ENCODE peak calls at places on chromosome 1, in seven cellular contexts. P is naive thymus-derived CD4-positive, alpha-beta T cell; H is pancreas; U is lung; V is CD8-positive, alpha-beta T cell; K is neural progenitor cell; I is mesenchymal stem cell. R is an unnamed sample.

GRCh38 chr1:184836934-184837698 is 82.5 kb upstream of the EDEM3 start:
- DNase-seq in P (no peak), H (no peak), U (no peak), V (no peak), K (no peak), I (no peak), R (no peak)

GRCh38 chr1:246063013-246063616 is 444.0 kb downstream of the SMYD3 start:
- DNase-seq in P (no peak), H (no peak), U (no peak), V (no peak), K (no peak), I (no peak), R (no peak)

GRCh38 chr1:30848130-30848529 is 60.4 kb downstream of the SDC3 start:
- DNase-seq in P (no peak), H (no peak), U (no peak), V (no peak), K (no peak), I (no peak), R (no peak)

GRCh38 chr1:165259706-165260105 is 96.8 kb downstream of the LMX1A start:
- DNase-seq in P (no peak), H (no peak), U (no peak), V (no peak), K (no peak), I (no peak), R (no peak)

GRCh38 chr1:176241385-176242015 is 34.4 kb upstream of the COP1 start:
- DNase-seq in P (no peak), H (no peak), U (no peak), V (no peak), K (no peak), I (peak), R (no peak)

GRCh38 chr1:61983236-61983635 is 211.4 kb upstream of the L1TD1 start:
- DNase-seq in P (no peak), H (no peak), U (no peak), V (no peak), K (no peak), I (no peak), R (no peak)

GRCh38 chr1:50969611-50970507 is at the start of gene CDKN2C:
- DNase-seq in P (peak), H (peak), U (peak), V (peak), K (peak), I (peak), R (peak)

GRCh38 chr1:24206516-24207394 is 19.7 kb upstream of the IFNLR1 start:
- DNase-seq in P (no peak), H (no peak), U (no peak), V (no peak), K (no peak), I (no peak), R (peak)

GRCh38 chr1:182829285-182829932 is 9.7 kb upstream of the DHX9 start:
- DNase-seq in P (no peak), H (no peak), U (no peak), V (no peak), K (no peak), I (no peak), R (no peak)

GRCh38 chr1:91579658-91580228 is 79.1 kb downstream of the CDC7 start:
- DNase-seq in P (no peak), H (no peak), U (no peak), V (no peak), K (no peak), I (peak), R (no peak)

GRCh38 chr1:172638885-172639831 is 19.7 kb upstream of the FASLG start:
- DNase-seq in P (peak), H (no peak), U (no peak), V (peak), K (no peak), I (peak), R (no peak)

GRCh38 chr1:177007437-177008161 is 156.9 kb downstream of the ASTN1 start:
- DNase-seq in P (no peak), H (no peak), U (no peak), V (no peak), K (no peak), I (no peak), R (no peak)

GRCh38 chr1:7650801-7651200 is 120.3 kb upstream of the VAMP3 start:
- DNase-seq in P (no peak), H (no peak), U (peak), V (no peak), K (peak), I (no peak), R (no peak)

GRCh38 chr1:228304766-228305395 is 97.0 kb downstream of the OBSCN start:
- DNase-seq in P (no peak), H (no peak), U (no peak), V (no peak), K (no peak), I (no peak), R (no peak)

GRCh38 chr1:85397490-85398044 is 67.4 kb downstream of the DDAH1 start:
- DNase-seq in P (no peak), H (no peak), U (no peak), V (no peak), K (peak), I (no peak), R (no peak)

GRCh38 chr1:99996951-99997350 is 27.2 kb downstream of the SLC35A3 start:
- DNase-seq in P (no peak), H (no peak), U (no peak), V (no peak), K (no peak), I (no peak), R (no peak)

GRCh38 chr1:17869826-17870225 is 114.7 kb downstream of the ACTL8 start:
- DNase-seq in P (no peak), H (no peak), U (no peak), V (no peak), K (no peak), I (no peak), R (no peak)

GRCh38 chr1:192350351-192350750 is 33.6 kb downstream of the RGS21 start:
- DNase-seq in P (no peak), H (no peak), U (no peak), V (no peak), K (no peak), I (no peak), R (no peak)

GRCh38 chr1:244436336-244437102 is 15.2 kb downstream of the ADSS2 start:
- DNase-seq in P (no peak), H (no peak), U (no peak), V (no peak), K (no peak), I (peak), R (no peak)

GRCh38 chr1:228208831-228209524 is 1.1 kb downstream of the OBSCN start:
- DNase-seq in P (no peak), H (no peak), U (no peak), V (no peak), K (no peak), I (no peak), R (no peak)

GRCh38 chr1:4655674-4656532 is 1.5 kb downstream of the AJAP1 start:
- DNase-seq in P (no peak), H (peak), U (no peak), V (no peak), K (peak), I (no peak), R (peak)

GRCh38 chr1:101112051-101112770 is 86.6 kb upstream of the DPH5 start:
- DNase-seq in P (peak), H (no peak), U (no peak), V (peak), K (peak), I (no peak), R (peak)

GRCh38 chr1:56376188-56376984 is 203.0 kb downstream of the PLPP3 start:
- DNase-seq in P (no peak), H (no peak), U (no peak), V (no peak), K (peak), I (no peak), R (no peak)

GRCh38 chr1:213720032-213720431 is 267.7 kb upstream of the PROX1 start:
- DNase-seq in P (no peak), H (no peak), U (no peak), V (no peak), K (no peak), I (no peak), R (no peak)

GRCh38 chr1:31745071-31745897 is 18.9 kb downstream of the ADGRB2 start:
- DNase-seq in P (no peak), H (peak), U (peak), V (peak), K (peak), I (peak), R (peak)

GRCh38 chr1:22849770-22850169 is 122.9 kb downstream of the LACTBL1 start:
- DNase-seq in P (no peak), H (no peak), U (no peak), V (no peak), K (no peak), I (no peak), R (no peak)

GRCh38 chr1:180854456-180854855 is 58.2 kb upstream of the KIAA1614 start:
- DNase-seq in P (no peak), H (no peak), U (no peak), V (no peak), K (peak), I (no peak), R (no peak)

GRCh38 chr1:31509124-31510072 is 66.9 kb upstream of the TINAGL1 start:
- DNase-seq in P (no peak), H (no peak), U (no peak), V (no peak), K (no peak), I (no peak), R (peak)

GRCh38 chr1:69263982-69264381 is 303.7 kb upstream of the LRRC7 start:
- DNase-seq in P (no peak), H (no peak), U (no peak), V (no peak), K (no peak), I (peak), R (no peak)

GRCh38 chr1:156368889-156369684 is at the start of gene RHBG:
- DNase-seq in P (no peak), H (peak), U (peak), V (no peak), K (peak), I (peak), R (peak)

DNA sequence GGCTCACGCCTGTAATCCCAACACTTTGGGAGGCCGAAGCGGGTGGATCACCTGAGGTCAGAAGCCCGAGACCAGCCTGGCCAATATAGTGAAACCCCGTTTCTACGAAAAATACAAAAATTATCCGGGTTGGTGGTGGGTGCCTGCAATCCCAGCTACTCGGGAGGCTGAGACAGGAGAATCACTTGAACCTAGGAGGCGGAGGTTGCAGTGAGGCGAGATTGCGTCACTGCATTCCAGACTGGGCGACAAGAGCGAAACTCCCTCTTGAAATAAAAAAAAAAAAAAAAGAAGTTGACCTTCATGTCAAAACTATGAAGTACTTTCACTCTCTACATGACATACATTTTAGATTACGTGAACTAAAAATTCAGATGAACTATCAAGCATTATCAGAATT is 153.7 kb downstream of the COL11A1 start:
- DNase-seq in P (no peak), H (no peak), U (no peak), V (no peak), K (no peak), I (no peak), R (no peak)
- H3K27ac ChIP-seq in P (no peak), H (no peak), U (no peak), V (no peak), K (no peak), I (no peak), R (no peak)

GRCh38 chr1:202565890-202566289 is 144.4 kb downstream of the SYT2 start:
- DNase-seq in P (no peak), H (no peak), U (no peak), V (no peak), K (no peak), I (no peak), R (no peak)

GRCh38 chr1:202569393-202570322 is 140.6 kb downstream of the SYT2 start:
- DNase-seq in P (no peak), H (no peak), U (no peak), V (no peak), K (no peak), I (no peak), R (no peak)

GRCh38 chr1:202564958-202565497 is 145.2 kb downstream of the SYT2 start:
- DNase-seq in P (no peak), H (no peak), U (no peak), V (no peak), K (no peak), I (no peak), R (no peak)

GRCh38 chr1:202568466-202569196 is 141.6 kb downstream of the SYT2 start:
- DNase-seq in P (no peak), H (no peak), U (no peak), V (no peak), K (no peak), I (no peak), R (no peak)

GRCh38 chr1:202567747-202568146 is 142.5 kb downstream of the SYT2 start:
- DNase-seq in P (no peak), H (no peak), U (no peak), V (no peak), K (no peak), I (no peak), R (no peak)
- H3K27ac ChIP-seq in P (no peak), H (no peak), U (peak), V (no peak), K (no peak), I (peak), R (no peak)

DNA sequence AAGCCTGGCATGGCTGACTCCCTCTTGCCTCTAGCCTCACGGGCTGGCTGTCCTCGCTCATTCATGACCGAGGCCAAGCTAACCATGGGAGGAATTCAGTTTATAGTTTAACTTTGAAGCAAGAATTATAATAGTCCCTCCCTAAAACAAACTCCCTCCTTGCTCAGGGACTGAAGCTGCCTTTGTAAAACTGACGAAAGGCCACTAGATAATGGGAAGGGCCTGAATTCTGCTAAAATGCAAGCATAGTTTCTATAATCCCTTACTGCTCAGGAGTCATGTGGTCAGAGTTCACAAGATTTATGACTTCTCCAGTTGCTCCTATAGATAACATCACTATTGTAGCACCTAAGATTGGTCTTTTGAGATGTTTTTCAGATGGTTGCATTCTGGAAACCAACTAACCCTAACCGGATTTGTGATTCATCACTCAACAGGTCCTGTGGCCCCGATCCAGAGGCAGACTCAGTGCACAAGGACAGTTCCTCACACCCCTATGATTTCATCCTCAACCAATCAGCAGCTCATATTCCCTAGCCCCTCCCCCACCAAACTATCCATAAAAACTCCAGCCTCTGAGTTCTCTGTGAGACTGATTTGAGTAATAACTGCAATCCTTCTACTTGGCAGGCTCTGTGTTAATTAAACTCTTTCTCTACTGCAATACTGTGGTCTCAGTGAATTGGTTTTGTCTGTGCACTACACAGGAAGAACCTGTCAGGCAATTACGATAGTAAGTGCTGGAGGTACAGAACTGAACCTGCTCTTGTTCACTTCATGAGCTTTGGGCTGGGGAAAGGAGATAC is 26.4 kb downstream of the HHIPL2 start:
- DNase-seq in P (no peak), H (no peak), U (no peak), V (no peak), K (no peak), I (no peak), R (peak)
- H3K27ac ChIP-seq in P (no peak), H (no peak), U (no peak), V (no peak), K (no peak), I (no peak), R (peak)

DNA sequence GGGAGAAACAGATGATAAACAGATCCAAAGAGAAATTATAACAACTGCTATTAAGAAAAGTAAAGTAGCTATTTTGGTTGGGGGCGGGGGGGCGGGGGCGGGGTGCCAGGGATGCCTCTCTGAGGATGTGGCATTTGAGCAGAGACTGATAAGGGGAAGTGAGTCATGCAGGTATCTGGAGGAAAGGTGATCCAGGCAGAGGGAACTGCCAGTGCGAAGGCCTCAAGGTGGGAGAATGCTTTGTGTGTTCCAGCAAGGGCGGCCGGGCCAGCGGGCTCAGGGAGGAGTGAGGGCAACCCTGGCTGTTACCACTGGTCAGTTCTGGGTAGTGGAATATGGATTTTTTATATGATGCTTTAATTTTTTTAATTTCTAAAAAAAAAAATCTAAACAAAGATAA is 7.0 kb upstream of the TNFRSF1B start:
- DNase-seq in P (no peak), H (no peak), U (no peak), V (peak), K (no peak), I (no peak), R (no peak)
- H3K27ac ChIP-seq in P (no peak), H (no peak), U (no peak), V (no peak), K (no peak), I (no peak), R (no peak)

GRCh38 chr1:9593147-9593491 is 4.4 kb downstream of the TMEM201 start:
- DNase-seq in P (no peak), H (no peak), U (no peak), V (no peak), K (no peak), I (no peak), R (no peak)

GRCh38 chr1:9593492-9594465 is 5.1 kb downstream of the TMEM201 start:
- DNase-seq in P (no peak), H (peak), U (peak), V (no peak), K (peak), I (peak), R (no peak)

GRCh38 chr1:9595968-9596340 is 7.2 kb downstream of the TMEM201 start:
- DNase-seq in P (no peak), H (no peak), U (no peak), V (no peak), K (no peak), I (no peak), R (no peak)

GRCh38 chr1:9595156-9595967 is 6.7 kb downstream of the TMEM201 start:
- DNase-seq in P (no peak), H (peak), U (no peak), V (no peak), K (no peak), I (no peak), R (no peak)

GRCh38 chr1:9594471-9595155 is 5.9 kb downstream of the TMEM201 start:
- DNase-seq in P (no peak), H (peak), U (no peak), V (no peak), K (no peak), I (no peak), R (no peak)
- H3K27ac ChIP-seq in P (no peak), H (no peak), U (no peak), V (no peak), K (no peak), I (no peak), R (no peak)

R was measured in right lobe of liver.